ENCODE peak calls at places on chromosomes 7 and 10, in ten cellular contexts. J, G, M, C, L, N, U, F, I and V are unnamed samples.

GRCh38 chr10:62037890-62038608 is 136.6 kb downstream of the ARID5B start:
- DNase-seq in J (no peak), N (no peak), G (peak), I (no peak), F (no peak), M (no peak), C (no peak), L (no peak), U (no peak), V (no peak)

GRCh38 chr7:55477781-55478374 is 94.4 kb downstream of the VOPP1 start:
- DNase-seq in I (no peak), M (peak), F (peak), U (no peak), C (peak), L (no peak), G (no peak), N (peak), J (no peak), V (peak)

GRCh38 chr10:132989476-132990415 is 47.4 kb upstream of the CFAP46 start:
- DNase-seq in M (no peak), L (no peak), G (no peak), F (no peak), U (no peak), N (no peak), I (no peak), J (no peak), C (no peak), V (no peak)

GRCh38 chr10:28676297-28676967 is 889 bp upstream of the BAMBI start:
- DNase-seq in C (peak), J (peak), I (no peak), L (peak), N (no peak), G (no peak), M (no peak), U (peak), F (no peak), V (no peak)

GRCh38 chr10:114266521-114266920 is 27.5 kb downstream of the VWA2 start:
- DNase-seq in C (peak), M (peak), N (no peak), L (no peak), F (peak), G (no peak), J (no peak), I (no peak), U (no peak), V (no peak)

GRCh38 chr7:92061154-92061553 is 73.1 kb downstream of the CYP51A1 start:
- DNase-seq in C (no peak), I (no peak), L (no peak), M (no peak), G (no peak), F (no peak), U (no peak), J (no peak), N (no peak), V (no peak)

GRCh38 chr10:116538461-116538860 is 7.3 kb upstream of the PNLIP start:
- DNase-seq in N (no peak), F (peak), J (no peak), M (peak), I (no peak), L (no peak), G (no peak), C (no peak), U (no peak), V (no peak)

GRCh38 chr7:157884461-157885062 is 547.8 kb downstream of the DNAJB6 start:
- DNase-seq in I (no peak), G (no peak), F (no peak), U (no peak), J (no peak), C (no peak), N (no peak), L (no peak), M (no peak), V (no peak)

GRCh38 chr10:110138197-110138812 is 69.1 kb upstream of the MXI1 start:
- DNase-seq in U (no peak), L (no peak), J (no peak), M (peak), G (peak), N (peak), F (peak), I (no peak), C (no peak), V (no peak)

GRCh38 chr7:1144269-1144771 is 15.7 kb downstream of the ZFAND2A start:
- DNase-seq in G (peak), M (peak), I (no peak), C (peak), F (peak), J (peak), U (no peak), N (no peak), L (no peak), V (no peak)

GRCh38 chr10:66322261-66322660 is 603.6 kb upstream of the LRRTM3 start:
- DNase-seq in C (no peak), F (peak), I (no peak), L (no peak), J (no peak), N (no peak), U (no peak), M (peak), G (no peak), V (no peak)

GRCh38 chr7:151115836-151116418 is 29.7 kb downstream of the AGAP3 start:
- DNase-seq in J (no peak), C (no peak), U (no peak), F (no peak), G (no peak), N (no peak), L (no peak), M (no peak), I (no peak), V (no peak)

GRCh38 chr7:141915565-141915964 is 634 bp upstream of the OR9A4 start:
- DNase-seq in F (no peak), J (no peak), C (no peak), L (no peak), M (no peak), I (no peak), G (no peak), N (no peak), U (no peak), V (no peak)

GRCh38 chr7:77859343-77859742 is 60.8 kb downstream of the PHTF2 start:
- DNase-seq in C (no peak), U (no peak), M (no peak), I (no peak), G (no peak), F (no peak), N (no peak), L (no peak), J (no peak), V (no peak)

GRCh38 chr10:46218921-46219320 is 67.9 kb upstream of the ANTXRL start:
- DNase-seq in M (no peak), N (no peak), J (no peak), C (no peak), L (no peak), I (no peak), F (no peak), G (no peak), U (no peak), V (no peak)

GRCh38 chr10:98262571-98262970 is 5.4 kb downstream of the LOXL4 start:
- DNase-seq in N (no peak), F (no peak), M (no peak), U (no peak), G (peak), L (no peak), C (peak), I (no peak), J (no peak), V (peak)

GRCh38 chr7:158209435-158209834 is 378.2 kb downstream of the PTPRN2 start:
- DNase-seq in N (no peak), L (no peak), M (no peak), F (no peak), I (no peak), U (no peak), G (no peak), J (no peak), C (no peak), V (no peak)

GRCh38 chr10:134205-134742 is 981 bp upstream of the ZMYND11 start:
- DNase-seq in J (no peak), N (no peak), M (no peak), F (peak), C (no peak), G (no peak), U (no peak), I (peak), L (peak), V (no peak)

GRCh38 chr7:371779-372545 is 82.0 kb downstream of the FOXL3 start:
- DNase-seq in C (no peak), L (no peak), J (peak), F (no peak), N (no peak), M (no peak), G (peak), I (peak), U (no peak), V (no peak)

GRCh38 chr10:45421231-45422097 is 47.4 kb downstream of the ALOX5 start:
- DNase-seq in L (no peak), F (no peak), J (no peak), C (no peak), M (no peak), N (no peak), G (no peak), U (no peak), I (no peak), V (peak)

GRCh38 chr10:18532881-18533535 is 118.4 kb downstream of the NSUN6 start:
- DNase-seq in C (no peak), M (no peak), I (no peak), G (no peak), N (no peak), U (no peak), L (no peak), J (no peak), F (no peak), V (no peak)

GRCh38 chr7:155560982-155561686 is 14.8 kb upstream of the CNPY1 start:
- DNase-seq in M (no peak), C (no peak), F (no peak), L (no peak), G (no peak), N (no peak), U (no peak), I (no peak), J (no peak), V (no peak)

GRCh38 chr10:62794306-62794705 is 10.2 kb upstream of the ADO start:
- DNase-seq in U (no peak), C (no peak), J (no peak), F (no peak), I (no peak), G (no peak), N (no peak), M (no peak), L (no peak), V (no peak)

GRCh38 chr7:108376206-108376605 is 80.0 kb downstream of the NRCAM start:
- DNase-seq in M (no peak), F (no peak), C (no peak), J (no peak), L (no peak), I (no peak), N (no peak), G (no peak), U (no peak), V (no peak)
- TF ChIP-seq CTCF in M (no peak), F (no peak), C (no peak), J (no peak), L (no peak), I (no peak), N (no peak), G (no peak), U (no peak), V (no peak)

GRCh38 chr10:127492607-127493250 is 56.4 kb upstream of the NPS start:
- DNase-seq in I (no peak), U (no peak), J (no peak), F (no peak), C (no peak), L (no peak), G (peak), M (no peak), N (no peak), V (no peak)
- TF ChIP-seq CTCF in I (no peak), U (peak), J (no peak), F (peak), C (no peak), L (peak), G (peak), M (no peak), N (peak), V (no peak)

GRCh38 chr7:70505468-70505867 is 626.5 kb upstream of the GALNT17 start:
- DNase-seq in N (no peak), J (no peak), C (no peak), L (no peak), U (no peak), I (no peak), M (no peak), G (no peak), F (no peak), V (no peak)

GRCh38 chr7:70505886-70506285 is 626.1 kb upstream of the GALNT17 start:
- DNase-seq in C (no peak), F (no peak), M (no peak), J (no peak), G (no peak), U (no peak), L (no peak), N (no peak), I (no peak), V (no peak)

GRCh38 chr7:70502117-70502516 is 629.8 kb upstream of the GALNT17 start:
- DNase-seq in C (no peak), M (no peak), L (no peak), J (no peak), I (no peak), N (no peak), G (no peak), F (no peak), U (no peak), V (no peak)

GRCh38 chr7:70504254-70504653 is 627.7 kb upstream of the GALNT17 start:
- DNase-seq in G (no peak), U (no peak), F (no peak), I (no peak), C (no peak), M (no peak), L (no peak), J (no peak), N (no peak), V (no peak)

GRCh38 chr7:70506463-70506862 is 625.5 kb upstream of the GALNT17 start:
- DNase-seq in I (no peak), G (no peak), U (no peak), C (no peak), M (no peak), L (peak), J (no peak), N (no peak), F (no peak), V (no peak)
- TF ChIP-seq CTCF in I (no peak), G (no peak), U (peak), C (no peak), M (no peak), L (peak), J (no peak), N (no peak), F (no peak), V (no peak)

GRCh38 chr7:138606251-138606650 is 94.9 kb downstream of the SVOPL start:
- DNase-seq in J (no peak), M (no peak), C (no peak), F (no peak), L (no peak), U (no peak), G (no peak), I (no peak), N (no peak), V (no peak)

GRCh38 chr7:138603549-138604324 is 97.4 kb downstream of the SVOPL start:
- DNase-seq in U (no peak), L (no peak), N (no peak), J (no peak), G (no peak), I (no peak), F (no peak), M (no peak), C (no peak), V (no peak)

GRCh38 chr7:138607216-138608126 is 93.7 kb downstream of the SVOPL start:
- DNase-seq in I (no peak), C (no peak), U (no peak), M (no peak), L (no peak), J (no peak), F (no peak), N (no peak), G (no peak), V (no peak)

GRCh38 chr7:138610671-138611170 is 90.4 kb downstream of the SVOPL start:
- DNase-seq in U (no peak), J (no peak), L (no peak), F (no peak), C (no peak), M (no peak), G (no peak), N (no peak), I (peak), V (no peak)

GRCh38 chr7:138608292-138608691 is 92.9 kb downstream of the SVOPL start:
- DNase-seq in J (no peak), F (peak), L (no peak), I (no peak), U (no peak), G (no peak), N (no peak), M (no peak), C (no peak), V (no peak)
- TF ChIP-seq CTCF in J (no peak), F (no peak), L (no peak), I (no peak), U (no peak), G (no peak), N (no peak), M (no peak), C (no peak), V (no peak)

GRCh38 chr10:124645496-124646095 is 98.6 kb downstream of the FAM53B start:
- DNase-seq in N (no peak), I (no peak), J (no peak), M (no peak), C (no peak), L (no peak), F (no peak), U (no peak), G (no peak), V (no peak)

GRCh38 chr10:124644281-124644680 is 99.9 kb downstream of the FAM53B start:
- DNase-seq in N (no peak), J (no peak), M (no peak), I (no peak), F (no peak), U (no peak), C (no peak), L (no peak), G (no peak), V (no peak)

GRCh38 chr10:124646483-124647352 is 97.5 kb downstream of the FAM53B start:
- DNase-seq in N (peak), M (no peak), F (peak), C (peak), I (peak), G (peak), U (no peak), J (peak), L (no peak), V (peak)

GRCh38 chr10:124643281-124644009 is 100.7 kb downstream of the FAM53B start:
- DNase-seq in U (no peak), C (no peak), L (no peak), N (no peak), M (no peak), F (no peak), J (no peak), I (no peak), G (no peak), V (no peak)

DNA sequence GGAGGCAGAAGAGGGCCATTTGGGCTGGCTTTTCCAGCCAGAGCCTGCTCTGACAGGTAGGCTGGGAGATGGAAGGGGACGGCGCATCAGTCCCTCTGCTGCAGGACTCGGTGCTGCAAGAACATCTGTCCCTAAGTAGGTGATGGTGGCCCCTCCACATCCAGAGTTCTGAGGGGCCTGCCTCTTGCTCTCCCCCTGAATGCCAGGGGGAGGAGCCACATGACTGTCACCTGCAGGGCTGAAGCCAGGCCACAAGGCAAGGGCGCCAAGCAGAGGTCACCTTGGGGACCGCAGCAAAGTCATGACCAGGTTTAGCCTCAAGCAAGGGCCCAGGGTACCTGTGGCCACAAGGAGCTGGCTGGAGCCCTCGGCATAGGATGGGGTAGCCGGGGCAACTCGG is 99.4 kb downstream of the FAM53B start:
- DNase-seq in F (no peak), M (no peak), U (no peak), J (no peak), N (no peak), I (no peak), L (no peak), G (no peak), C (no peak), V (no peak)
- TF ChIP-seq CTCF in F (no peak), M (no peak), U (no peak), J (no peak), N (no peak), I (no peak), L (no peak), G (no peak), C (no peak), V (no peak)

GRCh38 chr7:115217373-115217772 is 295.5 kb downstream of the MDFIC start:
- DNase-seq in G (no peak), J (no peak), M (no peak), I (no peak), N (no peak), U (no peak), F (peak), L (no peak), C (no peak), V (no peak)
- TF ChIP-seq CTCF in G (no peak), J (peak), M (no peak), I (no peak), N (peak), U (no peak), F (peak), L (no peak), C (peak), V (no peak)

GRCh38 chr10:124251317-124251716 is 157.9 kb upstream of the CHST15 start:
- DNase-seq in J (no peak), N (no peak), C (peak), I (no peak), F (no peak), G (no peak), M (no peak), U (no peak), L (no peak), V (no peak)

GRCh38 chr10:124249196-124249595 is 155.8 kb upstream of the CHST15 start:
- DNase-seq in F (no peak), L (no peak), N (no peak), G (no peak), M (no peak), U (no peak), C (peak), J (peak), I (no peak), V (peak)

GRCh38 chr10:124250506-124250905 is 157.1 kb upstream of the CHST15 start:
- DNase-seq in M (no peak), C (no peak), L (no peak), F (no peak), J (no peak), I (no peak), U (no peak), G (no peak), N (no peak), V (peak)

GRCh38 chr10:124248646-124249045 is 155.2 kb upstream of the CHST15 start:
- DNase-seq in J (no peak), U (no peak), F (no peak), C (peak), M (no peak), N (no peak), I (no peak), L (no peak), G (no peak), V (no peak)

GRCh38 chr10:124249812-124250432 is 156.5 kb upstream of the CHST15 start:
- DNase-seq in G (no peak), U (no peak), C (peak), I (no peak), N (no peak), J (no peak), F (no peak), M (no peak), L (no peak), V (peak)
- TF ChIP-seq CTCF in G (peak), U (no peak), C (no peak), I (no peak), N (no peak), J (no peak), F (peak), M (no peak), L (no peak), V (no peak)

DNA sequence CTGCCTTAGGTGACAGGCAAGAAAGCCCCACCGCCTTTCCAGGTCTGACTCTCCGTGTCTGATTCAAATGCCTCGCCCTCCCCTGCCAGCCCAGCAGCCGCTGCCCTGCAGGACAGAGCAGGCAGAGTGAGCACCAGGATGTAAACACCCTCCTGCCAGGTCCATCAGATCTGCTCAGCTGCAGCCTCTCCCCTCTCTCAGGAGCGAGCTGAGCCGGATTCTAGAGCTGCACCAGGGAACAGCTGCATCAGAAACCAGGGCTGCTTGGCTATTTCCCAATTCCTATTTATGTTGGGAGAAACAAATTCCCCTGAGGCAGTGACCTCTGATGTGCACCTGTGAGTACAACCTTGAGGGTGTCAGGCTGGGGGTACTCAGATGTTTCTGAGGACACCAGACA is 121.5 kb upstream of the ZMIZ1 start:
- DNase-seq in M (no peak), I (no peak), C (no peak), L (no peak), U (no peak), N (no peak), F (no peak), J (no peak), G (no peak), V (no peak)
- TF ChIP-seq CTCF in M (no peak), I (no peak), C (no peak), L (no peak), U (no peak), N (no peak), F (no peak), J (no peak), G (no peak), V (no peak)